ENCODE peak calls at places on chromosomes 6 and 20, in five cellular contexts. Y is endothelial cell of umbilical vein, L is psoas muscle, C is astrocyte, Q is IMR-90. F is an unnamed sample.

GRCh38 chr20:63955281-63955845 is 853 bp downstream of the UCKL1 start:
- DNase-seq in Y (peak), L (no peak), C (no peak), Q (no peak), F (no peak)

GRCh38 chr6:79239538-79240168 is 5.2 kb upstream of the HMGN3 start:
- DNase-seq in Y (no peak), L (no peak), C (no peak), Q (no peak), F (no peak)

GRCh38 chr6:44556046-44556445 is 168.5 kb downstream of the CDC5L start:
- DNase-seq in Y (no peak), L (no peak), C (no peak), Q (no peak), F (no peak)

GRCh38 chr20:47196091-47197081 is 160.1 kb downstream of the ZMYND8 start:
- DNase-seq in Y (peak), L (peak), C (peak), Q (peak), F (peak)

GRCh38 chr6:17454316-17455005 is 61.1 kb downstream of the CAP2 start:
- DNase-seq in Y (no peak), L (no peak), C (peak), Q (peak), F (peak)

GRCh38 chr6:33604941-33605854 is 15.9 kb upstream of the ITPR3 start:
- DNase-seq in Y (no peak), L (no peak), C (no peak), Q (no peak), F (no peak)

GRCh38 chr20:59805266-59805665 is 128.2 kb downstream of the SYCP2 start:
- DNase-seq in Y (no peak), L (no peak), C (no peak), Q (no peak), F (no peak)

GRCh38 chr6:45002390-45002789 is 325.7 kb upstream of the RUNX2 start:
- DNase-seq in Y (no peak), L (no peak), C (no peak), Q (peak), F (no peak)

GRCh38 chr6:168228676-168229367 is 90.8 kb downstream of the DACT2 start:
- DNase-seq in Y (no peak), L (no peak), C (no peak), Q (no peak), F (no peak)

GRCh38 chr20:36676701-36677421 is 30.9 kb upstream of the SLA2 start:
- DNase-seq in Y (no peak), L (no peak), C (no peak), Q (no peak), F (no peak)

GRCh38 chr6:32128751-32129296 is 778 bp upstream of the ATF6B start:
- DNase-seq in Y (no peak), L (no peak), C (no peak), Q (no peak), F (no peak)

GRCh38 chr6:74940211-74940610 is 265.6 kb downstream of the COL12A1 start:
- DNase-seq in Y (no peak), L (no peak), C (peak), Q (peak), F (no peak)

GRCh38 chr20:23257848-23258746 is 92.5 kb upstream of the NXT1 start:
- DNase-seq in Y (peak), L (no peak), C (peak), Q (peak), F (peak)

GRCh38 chr6:38185244-38185643 is 365.7 kb downstream of the ZFAND3 start:
- DNase-seq in Y (no peak), L (no peak), C (no peak), Q (no peak), F (no peak)

GRCh38 chr20:45959126-45959525 is 12.9 kb downstream of the ZNF335 start:
- DNase-seq in Y (no peak), L (peak), C (no peak), Q (no peak), F (no peak)

GRCh38 chr20:36493801-36494114 is 47.6 kb upstream of the MYL9 start:
- DNase-seq in Y (no peak), L (peak), C (peak), Q (peak), F (peak)

GRCh38 chr6:158969148-158969547 is 30.9 kb downstream of the RSPH3 start:
- DNase-seq in Y (no peak), L (no peak), C (no peak), Q (no peak), F (no peak)

GRCh38 chr6:158970640-158971291 is 29.2 kb downstream of the RSPH3 start:
- DNase-seq in Y (no peak), L (no peak), C (no peak), Q (no peak), F (no peak)

GRCh38 chr6:158977373-158977772 is 22.6 kb downstream of the RSPH3 start:
- DNase-seq in Y (no peak), L (no peak), C (no peak), Q (no peak), F (no peak)

DNA sequence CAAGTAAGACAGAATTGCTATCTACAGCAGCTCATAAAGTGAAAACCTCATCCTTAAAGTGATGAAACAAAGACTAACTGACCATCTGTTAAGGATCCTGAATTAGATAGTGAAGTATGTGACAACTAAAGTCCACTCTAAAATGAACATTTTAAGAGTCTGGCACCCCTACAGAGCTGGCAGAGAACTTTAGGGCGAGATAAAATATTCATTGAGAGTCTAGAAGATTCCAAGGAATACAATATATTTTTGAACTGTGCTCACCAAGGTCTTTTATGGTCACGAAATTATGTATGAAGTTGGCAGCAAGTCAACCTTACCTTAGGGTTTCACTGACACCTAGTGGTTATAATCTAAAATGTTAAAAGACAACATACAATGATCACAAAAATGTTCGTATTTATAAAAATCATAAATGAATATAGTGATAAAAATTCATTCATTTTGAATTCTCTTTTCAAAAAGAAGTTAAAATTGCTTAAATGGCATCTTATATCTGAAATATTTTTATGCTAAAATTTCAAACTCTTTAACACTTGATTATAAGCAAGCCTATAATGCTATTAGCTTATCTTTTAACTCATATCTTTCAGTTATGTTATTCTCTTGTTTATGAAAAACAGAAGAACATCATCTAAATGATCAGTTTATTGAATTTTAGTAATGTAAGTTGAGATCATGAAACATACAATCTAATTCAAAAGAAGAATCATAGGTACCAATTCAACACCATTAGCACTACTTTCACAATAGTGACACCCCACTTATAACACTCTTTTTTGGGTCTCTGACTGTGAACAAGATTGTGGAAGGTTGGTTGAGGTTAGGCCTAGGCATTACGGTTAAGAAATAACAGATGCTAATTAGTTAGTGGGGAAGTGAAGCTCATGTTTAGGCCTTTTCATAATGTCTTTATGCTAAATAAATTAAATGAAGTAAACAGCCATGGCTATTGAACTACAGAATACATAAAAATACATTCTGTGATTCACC is 27.5 kb downstream of the RSPH3 start:
- DNase-seq in Y (peak), L (no peak), C (peak), Q (peak), F (peak)
- H3K27ac ChIP-seq in Y (no peak), L (no peak), C (no peak), Q (no peak), F (no peak)

GRCh38 chr6:145026267-145026679 is 709.0 kb downstream of the EPM2A start:
- DNase-seq in Y (no peak), L (no peak), C (no peak), Q (no peak), F (no peak)

GRCh38 chr6:145025488-145025887 is 709.8 kb downstream of the EPM2A start:
- DNase-seq in Y (no peak), L (no peak), C (no peak), Q (no peak), F (no peak)

GRCh38 chr6:145022199-145022782 is 713.0 kb downstream of the EPM2A start:
- DNase-seq in Y (no peak), L (no peak), C (no peak), Q (no peak), F (no peak)

GRCh38 chr6:145020543-145020942 is 714.8 kb downstream of the EPM2A start:
- DNase-seq in Y (no peak), L (no peak), C (no peak), Q (no peak), F (no peak)

GRCh38 chr6:145023116-145023726 is 712.1 kb downstream of the EPM2A start:
- DNase-seq in Y (no peak), L (no peak), C (no peak), Q (no peak), F (no peak)
- H3K4me3 ChIP-seq in Y (no peak), L (no peak), C (no peak), Q (no peak), F (no peak)

DNA sequence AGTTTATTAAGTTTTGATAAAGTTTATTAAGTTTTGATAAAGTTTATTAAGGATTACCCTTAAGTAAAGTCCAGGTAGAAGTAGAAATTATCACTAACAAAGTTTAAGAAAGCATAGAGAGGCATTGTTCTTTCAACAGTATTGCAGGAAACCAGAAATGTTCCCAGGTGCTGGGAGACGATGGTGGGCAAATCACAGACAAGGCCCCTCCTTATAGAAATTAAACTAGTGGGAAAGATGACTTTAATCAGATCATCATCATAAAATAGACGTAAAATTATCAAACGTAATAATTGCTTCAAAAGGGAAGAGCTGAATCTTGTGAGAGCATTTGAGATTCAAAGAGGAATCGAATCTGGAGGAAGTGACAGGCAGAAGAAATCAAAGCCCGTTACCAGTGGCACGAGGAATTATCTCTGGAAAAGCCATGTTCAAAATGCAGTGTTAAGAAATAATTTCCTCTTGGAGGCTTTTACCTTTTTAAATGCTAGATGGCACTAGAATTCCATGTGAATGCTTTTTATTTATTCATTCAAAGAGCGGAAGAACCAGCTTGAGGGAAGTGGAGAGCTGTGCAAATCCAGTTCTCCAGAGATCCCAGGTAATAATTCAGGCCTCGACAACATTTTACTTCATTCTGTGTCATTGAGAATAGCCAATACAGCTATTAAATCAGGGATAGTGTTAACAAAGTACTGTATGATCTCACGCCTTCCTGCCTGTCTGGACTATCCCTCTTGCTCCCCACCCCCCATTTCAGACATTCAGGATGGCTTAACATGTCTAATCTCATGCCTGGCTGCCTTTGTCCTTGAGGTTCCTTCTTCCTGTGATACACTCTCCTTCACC is 1.0 kb upstream of the APMAP start:
- DNase-seq in Y (peak), L (no peak), C (peak), Q (peak), F (no peak)
- TF ChIP-seq CTCF in Y (no peak), L (peak), C (peak), Q (peak), F (peak)

GRCh38 chr6:30930506-30930905 is 1.5 kb downstream of the SFTA2 start:
- DNase-seq in Y (no peak), L (no peak), C (no peak), Q (no peak), F (no peak)
- H3K27ac ChIP-seq in Y (no peak), L (no peak), C (no peak), Q (no peak), F (no peak)

DNA sequence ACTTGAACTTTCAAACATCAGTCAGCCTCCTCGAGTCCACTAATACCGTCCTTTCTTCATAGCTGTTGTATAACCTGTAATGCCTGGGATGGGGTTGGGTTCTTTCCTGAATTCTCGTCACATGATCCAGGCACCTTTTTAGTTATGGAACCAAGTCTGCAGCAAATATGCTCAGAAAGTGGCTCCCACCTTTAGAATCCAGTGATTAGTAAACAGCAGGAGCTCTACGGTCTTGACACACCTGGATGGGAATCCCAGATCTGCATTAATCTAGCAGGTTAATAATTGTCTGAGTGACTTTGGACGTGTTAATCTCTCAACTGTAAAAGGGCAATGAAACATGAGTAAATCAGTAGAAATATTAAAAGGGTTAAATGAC is 729 bp upstream of the ZHX3 start:
- DNase-seq in Y (no peak), L (no peak), C (no peak), Q (no peak), F (no peak)
- H3K4me3 ChIP-seq in Y (peak), L (peak), C (peak), Q (no peak), F (no peak)

GRCh38 chr6:112439416-112439815 is 92.3 kb downstream of the RFPL4B start:
- DNase-seq in Y (no peak), L (no peak), C (no peak), Q (no peak), F (no peak)
- TF ChIP-seq CTCF in Y (no peak), L (no peak), C (no peak), Q (no peak), F (no peak)